ENCODE peak calls at places on chromosomes 12 and 14, in seven cellular contexts. M is cerebellum, S is HFF-Myc, I is ELR, A is IMR-90, R is Daoy, Z is left ventricle myocardium superior. Y is an unnamed sample.

GRCh38 chr12:70711831-70712230 is 74.6 kb upstream of the PTPRB start:
- DNase-seq in M (no peak), S (no peak), I (no peak), A (no peak), R (no peak), Z (no peak), Y (no peak)

GRCh38 chr14:67446371-67447032 is 34.5 kb upstream of the PLEK2 start:
- DNase-seq in M (no peak), S (no peak), I (no peak), A (no peak), R (no peak), Z (peak), Y (no peak)

GRCh38 chr14:100104523-100105300 is 39.5 kb downstream of the EVL start:
- DNase-seq in M (no peak), S (peak), I (peak), A (peak), R (peak), Z (no peak), Y (no peak)

GRCh38 chr12:56192582-56192981 is 3.3 kb upstream of the SMARCC2 start:
- DNase-seq in M (no peak), S (no peak), I (no peak), A (no peak), R (no peak), Z (no peak), Y (no peak)

GRCh38 chr12:102958073-102958829 is 777 bp downstream of the ASCL1 start:
- DNase-seq in M (no peak), S (no peak), I (no peak), A (peak), R (peak), Z (peak), Y (peak)

GRCh38 chr12:112261559-112261958 is 120.7 kb downstream of the HECTD4 start:
- DNase-seq in M (peak), S (no peak), I (peak), A (no peak), R (no peak), Z (no peak), Y (no peak)

GRCh38 chr12:82708507-82708906 is 21.8 kb downstream of the TMTC2 start:
- DNase-seq in M (no peak), S (no peak), I (no peak), A (no peak), R (no peak), Z (peak), Y (peak)

GRCh38 chr12:2294651-2295475 is 242.1 kb downstream of the CACNA1C start:
- DNase-seq in M (no peak), S (no peak), I (peak), A (peak), R (peak), Z (no peak), Y (no peak)

GRCh38 chr12:6697584-6698351 is 2.8 kb downstream of the PIANP start:
- DNase-seq in M (peak), S (peak), I (peak), A (peak), R (peak), Z (no peak), Y (no peak)

GRCh38 chr12:56931474-56931978 is 2.7 kb downstream of the SDR9C7 start:
- DNase-seq in M (no peak), S (peak), I (peak), A (peak), R (peak), Z (no peak), Y (no peak)

Y was measured in frontal cortex.